ENCODE peak calls at places on chromosomes 12 and 14, in seven cellular contexts. P is CD4-positive, alpha-beta memory T cell; N is right cardiac atrium; C is upper lobe of right lung; B is sigmoid colon; J is lung; E is Panc1. R is an unnamed sample.

GRCh38 chr14:50347521-50347920 is 35.4 kb downstream of the DMAC2L start:
- DNase-seq in C (no peak), P (no peak), E (no peak), N (no peak), J (no peak), B (no peak), R (no peak)

GRCh38 chr14:69535230-69535848 is 39.3 kb downstream of the CCDC177 start:
- DNase-seq in N (peak; percentile 27), B (no peak), J (peak; percentile 41), C (no peak), E (no peak), P (no peak), R (peak; percentile 70)

GRCh38 chr14:93970589-93970966 is 5.8 kb downstream of the ASB2 start:
- DNase-seq in J (no peak), N (no peak), C (no peak), B (no peak), P (peak; percentile 69), E (no peak), R (no peak)

GRCh38 chr12:93229494-93230310 is 148.0 kb upstream of the NUDT4 start:
- DNase-seq in C (no peak), N (no peak), P (no peak), J (no peak), B (no peak), E (peak; percentile 25), R (no peak)

GRCh38 chr12:111757361-111758119 is 9.2 kb upstream of the ALDH2 start:
- DNase-seq in N (peak; percentile 73), B (peak; percentile 72), P (no peak), J (peak; percentile 49), C (peak; percentile 79), E (no peak), R (no peak)

GRCh38 chr14:74649167-74649566 is 37.1 kb upstream of the LTBP2 start:
- DNase-seq in C (no peak), E (no peak), B (no peak), P (no peak), N (no peak), J (no peak), R (no peak)

GRCh38 chr14:55126089-55126488 is 3.0 kb upstream of the LGALS3 start:
- DNase-seq in C (no peak), N (peak; percentile 41), B (no peak), J (no peak), E (no peak), P (no peak), R (no peak)

GRCh38 chr14:31024577-31025334 is 693 bp upstream of the AP4S1 start:
- DNase-seq in N (no peak), C (no peak), B (no peak), E (no peak), P (peak; percentile 0), J (no peak), R (no peak)

GRCh38 chr12:18139989-18140596 is 50.1 kb upstream of the RERGL start:
- DNase-seq in E (no peak), J (no peak), P (no peak), C (no peak), N (no peak), B (no peak), R (no peak)

GRCh38 chr14:100900837-100901390 is 2.6 kb downstream of the RTL1 start:
- DNase-seq in P (no peak), C (no peak), B (peak; percentile 66), J (peak; percentile 28), E (no peak), N (no peak), R (no peak)

GRCh38 chr14:49550284-49551184 is 35.6 kb downstream of the RPS29 start:
- DNase-seq in C (no peak), P (no peak), B (no peak), J (no peak), E (no peak), N (no peak), R (no peak)

GRCh38 chr14:39322807-39323206 is 89.1 kb downstream of the MIA2 start:
- DNase-seq in B (no peak), C (no peak), N (no peak), P (no peak), J (no peak), E (no peak), R (no peak)

GRCh38 chr12:38384816-38385491 is 68.4 kb downstream of the ALG10B start:
- DNase-seq in P (no peak), J (no peak), B (no peak), C (peak; percentile 67), E (no peak), N (no peak), R (no peak)

GRCh38 chr12:28486521-28486920 is 296.3 kb downstream of the CCDC91 start:
- DNase-seq in P (no peak), C (no peak), J (no peak), E (no peak), B (no peak), N (no peak), R (no peak)

GRCh38 chr14:105281354-105282097 is 19.3 kb downstream of the BRF1 start:
- DNase-seq in P (peak; percentile 42), C (no peak), E (no peak), J (no peak), B (no peak), N (no peak), R (peak; percentile 50)

GRCh38 chr14:60723218-60724079 is 702 bp downstream of the SIX4 start:
- DNase-seq in E (no peak), N (peak; percentile 38), J (peak; percentile 44), B (peak; percentile 70), C (peak; percentile 75), P (peak; percentile 20), R (no peak)

GRCh38 chr14:104553166-104554087 is 26.1 kb upstream of the C14orf180 start:
- DNase-seq in N (peak; percentile 6), P (no peak), B (peak; percentile 51), C (peak; percentile 51), E (no peak), J (no peak), R (no peak)

GRCh38 chr14:42428996-42429395 is 822.3 kb downstream of the LRFN5 start:
- DNase-seq in B (no peak), J (no peak), E (no peak), C (no peak), P (no peak), N (no peak), R (no peak)

GRCh38 chr12:41224066-41224465 is 35.9 kb downstream of the PDZRN4 start:
- DNase-seq in N (no peak), C (no peak), J (no peak), P (no peak), B (no peak), E (no peak), R (no peak)

GRCh38 chr14:101591121-101591520 is 29.8 kb downstream of the DIO3 start:
- DNase-seq in B (no peak), E (no peak), P (no peak), N (no peak), C (peak; percentile 52), J (no peak), R (no peak)

GRCh38 chr12:4274396-4274959 is 916 bp downstream of the CCND2 start:
- DNase-seq in J (no peak), P (peak; percentile 25), E (no peak), C (no peak), B (peak; percentile 81), N (no peak), R (no peak)

GRCh38 chr12:111359231-111359913 is 9.5 kb downstream of the PHETA1 start:
- DNase-seq in B (no peak), E (no peak), J (no peak), C (no peak), N (no peak), P (no peak), R (no peak)

GRCh38 chr12:108712164-108712924 is 19.0 kb downstream of the CORO1C start:
- DNase-seq in P (no peak), J (no peak), C (no peak), N (no peak), E (no peak), B (no peak), R (no peak)

GRCh38 chr12:114976959-114977358 is 293.0 kb upstream of the TBX3 start:
- DNase-seq in C (no peak), B (no peak), P (no peak), N (no peak), E (peak; percentile 33), J (no peak), R (no peak)

GRCh38 chr12:21025656-21026055 is 105.3 kb upstream of the SLCO1B1 start:
- DNase-seq in N (no peak), B (no peak), P (no peak), J (no peak), E (no peak), C (no peak), R (no peak)

DNA sequence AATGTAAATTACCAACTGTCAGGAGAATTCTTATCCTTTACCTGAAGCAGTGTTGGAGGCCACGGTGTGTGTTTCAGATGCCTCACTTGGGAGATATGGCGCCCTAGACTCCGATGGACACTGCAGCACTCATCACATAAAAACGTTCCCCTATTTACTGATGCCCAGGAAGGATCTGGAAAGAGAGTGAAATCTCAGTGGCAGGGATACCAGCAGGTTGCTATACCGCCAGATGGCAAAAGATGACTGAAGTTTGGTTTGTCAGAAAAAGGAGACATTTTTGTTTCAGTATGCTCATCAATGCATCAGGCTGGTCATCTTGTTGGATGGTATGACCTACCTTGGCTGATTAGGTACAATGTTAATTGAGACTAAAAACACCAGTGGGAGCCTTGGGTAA is 4.6 kb downstream of the GIT2 start:
- DNase-seq in B (no peak), C (no peak), J (no peak), E (no peak), N (no peak), P (no peak), R (no peak)
- H3K27ac ChIP-seq in B (no peak overlapping the region), C (no peak overlapping the region), J (no peak overlapping the region), E (no peak overlapping the region), N (no peak overlapping the region), P (no peak overlapping the region), R (no peak overlapping the region)

GRCh38 chr14:68040633-68041369 is 221.2 kb downstream of the RAD51B start:
- DNase-seq in E (no peak), P (no peak), C (no peak), N (no peak), B (no peak), J (no peak), R (peak; percentile 31)
- H3K4me3 ChIP-seq in E (no peak overlapping the region), P (no peak overlapping the region), C (no peak overlapping the region), N (no peak overlapping the region), B (no peak overlapping the region), J (no peak overlapping the region), R (no peak overlapping the region)

DNA sequence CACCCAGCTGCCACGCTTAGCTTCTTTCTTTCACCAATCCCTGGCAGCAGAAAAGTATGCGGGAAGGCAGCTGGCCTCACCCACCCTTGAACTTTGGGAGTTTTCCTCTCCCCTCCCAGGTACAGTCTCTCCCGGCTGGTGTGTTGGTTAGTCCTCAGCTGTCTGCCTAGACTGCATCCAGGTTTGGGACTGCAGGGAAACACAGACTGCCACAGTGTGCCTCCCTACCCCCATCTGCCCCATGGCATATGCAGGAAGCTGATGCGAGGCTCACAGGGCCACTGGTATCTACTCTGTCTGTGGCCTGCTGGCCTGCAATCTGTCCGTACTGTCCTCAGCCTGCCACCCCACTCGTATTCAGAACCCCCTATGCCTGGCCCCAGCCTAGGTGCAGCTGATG is 2.1 kb downstream of the CD9 start:
- DNase-seq in E (no peak), N (no peak), P (no peak), J (no peak), B (no peak), C (no peak), R (no peak)
- H3K27ac ChIP-seq in E (peak overlapping the region; percentile 12), N (peak overlapping the region; percentile 49), P (no peak overlapping the region), J (peak overlapping the region; percentile 95), B (peak overlapping the region; percentile 98), C (peak overlapping the region; percentile 87), R (no peak overlapping the region)

DNA sequence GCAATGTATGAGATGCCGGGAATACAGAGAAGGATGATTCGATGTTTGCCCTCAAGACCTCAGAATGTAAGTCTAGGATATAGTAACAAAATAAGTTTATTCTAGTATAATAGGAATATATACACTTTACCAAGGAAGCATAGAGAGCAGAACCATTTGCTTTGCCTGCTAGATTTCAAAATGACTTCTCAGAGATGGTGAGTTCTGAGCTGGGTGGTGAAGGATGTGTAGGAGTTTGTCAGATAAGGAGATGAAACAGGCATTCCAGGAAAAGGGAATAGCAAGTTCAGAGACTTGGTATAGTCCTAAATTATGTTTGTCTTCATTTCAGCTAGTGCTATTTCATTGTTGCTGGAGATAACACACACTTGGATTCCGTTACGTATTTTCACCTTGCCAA is 655.9 kb downstream of the DIO2 start:
- DNase-seq in P (no peak), N (no peak), E (no peak), B (no peak), J (no peak), C (no peak), R (no peak)
- H3K4me3 ChIP-seq in P (no peak overlapping the region), N (no peak overlapping the region), E (no peak overlapping the region), B (no peak overlapping the region), J (no peak overlapping the region), C (no peak overlapping the region), R (no peak overlapping the region)

R was measured in iPS DF 6.9.